ENCODE peak calls at places on chromosomes 12 and 14, in nine cellular contexts. B is CD8-positive, alpha-beta T cell; O is spleen; X is esophagus muscularis mucosa; J is DND-41; Q is tibial artery; N is PC-3; M is aorta; E is substantia nigra. K is an unnamed sample.

GRCh38 chr14:32938719-32939253 is at the start of gene NPAS3:
- DNase-seq in B (no peak), O (no peak), X (no peak), J (no peak), Q (peak), N (no peak), M (peak), E (no peak), K (no peak)

GRCh38 chr14:88013750-88014349 is 8.9 kb downstream of the GPR65 start:
- DNase-seq in B (no peak), O (no peak), X (no peak), J (no peak), Q (peak), N (peak), M (peak), E (peak), K (peak)

GRCh38 chr12:84661732-84662326 is 250.8 kb downstream of the SLC6A15 start:
- DNase-seq in B (no peak), O (no peak), X (no peak), J (no peak), Q (no peak), N (peak), M (no peak), E (no peak), K (no peak)

GRCh38 chr14:77028384-77029246 is at the start of gene IRF2BPL:
- DNase-seq in B (peak), O (peak), X (peak), J (peak), Q (peak), N (peak), M (peak), E (peak), K (peak)

GRCh38 chr12:40312196-40312595 is 87.4 kb downstream of the LRRK2 start:
- DNase-seq in B (no peak), O (no peak), X (no peak), J (no peak), Q (no peak), N (no peak), M (no peak), E (no peak), K (no peak)

GRCh38 chr12:12749433-12749832 is 32.3 kb downstream of the CDKN1B start:
- DNase-seq in B (no peak), O (no peak), X (no peak), J (no peak), Q (no peak), N (no peak), M (peak), E (peak), K (no peak)

GRCh38 chr14:26636571-26636970 is 38.7 kb upstream of the NOVA1 start:
- DNase-seq in B (no peak), O (no peak), X (no peak), J (no peak), Q (no peak), N (no peak), M (no peak), E (no peak), K (no peak)

GRCh38 chr12:124391340-124392261 is 96.7 kb downstream of the RFLNA start:
- DNase-seq in B (peak), O (peak), X (no peak), J (no peak), Q (peak), N (peak), M (no peak), E (no peak), K (peak)

GRCh38 chr12:127401005-127401404 is 866.0 kb upstream of the TMEM132C start:
- DNase-seq in B (no peak), O (no peak), X (no peak), J (no peak), Q (no peak), N (peak), M (no peak), E (no peak), K (no peak)

GRCh38 chr14:74784634-74785033 is 21.5 kb downstream of the YLPM1 start:
- DNase-seq in B (no peak), O (no peak), X (no peak), J (no peak), Q (no peak), N (no peak), M (no peak), E (no peak), K (no peak)

GRCh38 chr14:91405241-91405721 is 12.3 kb downstream of the CCDC88C start:
- DNase-seq in B (no peak), O (peak), X (no peak), J (no peak), Q (no peak), N (no peak), M (no peak), E (no peak), K (no peak)

GRCh38 chr14:91403069-91403600 is 14.5 kb downstream of the CCDC88C start:
- DNase-seq in B (no peak), O (peak), X (no peak), J (no peak), Q (no peak), N (no peak), M (peak), E (no peak), K (no peak)

GRCh38 chr14:91406982-91407381 is 10.6 kb downstream of the CCDC88C start:
- DNase-seq in B (no peak), O (peak), X (no peak), J (no peak), Q (no peak), N (no peak), M (no peak), E (no peak), K (no peak)

GRCh38 chr14:91406451-91406850 is 11.2 kb downstream of the CCDC88C start:
- DNase-seq in B (no peak), O (peak), X (no peak), J (no peak), Q (no peak), N (no peak), M (no peak), E (no peak), K (no peak)

GRCh38 chr14:91405724-91406435 is 11.7 kb downstream of the CCDC88C start:
- DNase-seq in B (no peak), O (peak), X (no peak), J (no peak), Q (no peak), N (no peak), M (no peak), E (no peak), K (no peak)
- H3K27ac ChIP-seq in B (peak), O (peak), X (no peak), J (no peak), Q (no peak), N (no peak), M (no peak), E (no peak), K (no peak)

DNA sequence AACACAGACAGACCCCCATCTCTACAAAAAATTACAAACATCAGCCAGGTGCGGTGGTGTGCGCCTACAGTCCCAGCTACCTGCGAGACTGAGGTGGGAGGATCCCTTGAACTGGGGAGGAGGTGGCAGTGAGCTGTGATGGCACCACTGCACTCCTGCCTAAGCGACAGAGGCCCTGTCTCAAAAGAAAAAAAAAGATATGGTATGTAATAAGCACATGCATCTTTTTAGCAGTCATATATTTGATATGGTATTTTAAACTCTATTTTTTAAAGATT is 7.2 kb downstream of the SLC15A4 start:
- DNase-seq in B (no peak), O (no peak), X (no peak), J (no peak), Q (no peak), N (no peak), M (no peak), E (no peak), K (no peak)
- H3K27ac ChIP-seq in B (no peak), O (peak), X (peak), J (no peak), Q (peak), N (no peak), M (peak), E (no peak), K (peak)

GRCh38 chr14:68132722-68133121 is 313.1 kb downstream of the RAD51B start:
- DNase-seq in B (no peak), O (no peak), X (no peak), J (no peak), Q (no peak), N (no peak), M (no peak), E (no peak), K (no peak)

GRCh38 chr14:68135028-68135427 is 315.4 kb downstream of the RAD51B start:
- DNase-seq in B (no peak), O (no peak), X (no peak), J (no peak), Q (no peak), N (no peak), M (no peak), E (no peak), K (no peak)

GRCh38 chr14:68137704-68138619 is 318.4 kb downstream of the RAD51B start:
- DNase-seq in B (no peak), O (no peak), X (no peak), J (peak), Q (no peak), N (peak), M (peak), E (no peak), K (peak)

GRCh38 chr14:68133856-68134255 is 314.3 kb downstream of the RAD51B start:
- DNase-seq in B (no peak), O (no peak), X (no peak), J (no peak), Q (no peak), N (no peak), M (no peak), E (no peak), K (no peak)

GRCh38 chr14:68135566-68135965 is 316.0 kb downstream of the RAD51B start:
- DNase-seq in B (no peak), O (no peak), X (no peak), J (no peak), Q (no peak), N (no peak), M (no peak), E (no peak), K (no peak)
- H3K27ac ChIP-seq in B (no peak), O (no peak), X (no peak), J (no peak), Q (no peak), N (no peak), M (no peak), E (no peak), K (no peak)

DNA sequence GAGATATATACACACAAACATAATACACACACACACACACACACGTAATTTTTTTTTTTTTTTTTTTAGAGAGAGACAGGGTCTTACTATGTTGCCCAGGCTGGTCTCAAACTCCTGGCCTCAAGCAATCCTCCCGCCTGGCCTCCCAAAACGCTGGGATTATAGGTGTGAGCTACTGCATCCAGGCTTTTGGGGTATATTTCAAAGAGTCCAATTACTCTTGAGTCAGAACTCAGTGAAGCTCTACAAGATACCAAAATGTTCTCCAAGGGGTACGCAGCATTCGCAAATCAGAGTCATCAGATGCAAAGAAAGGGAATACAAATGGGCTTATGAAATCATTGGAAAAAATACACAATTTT is 54.0 kb downstream of the PHLDA1 start:
- DNase-seq in B (no peak), O (no peak), X (no peak), J (no peak), Q (no peak), N (no peak), M (no peak), E (no peak), K (no peak)
- H3K27ac ChIP-seq in B (no peak), O (peak), X (peak), J (peak), Q (peak), N (peak), M (peak), E (no peak), K (peak)

GRCh38 chr12:110280784-110281548 is at the start of gene ATP2A2:
- DNase-seq in B (peak), O (peak), X (peak), J (peak), Q (peak), N (peak), M (peak), E (peak), K (peak)

GRCh38 chr12:110281549-110282342 is 699 bp downstream of the ATP2A2 start:
- DNase-seq in B (peak), O (peak), X (no peak), J (peak), Q (peak), N (peak), M (peak), E (peak), K (peak)

GRCh38 chr12:110282343-110282860 is 1.4 kb downstream of the ATP2A2 start:
- DNase-seq in B (no peak), O (no peak), X (no peak), J (no peak), Q (no peak), N (no peak), M (no peak), E (no peak), K (no peak)

GRCh38 chr12:110284597-110284996 is 3.5 kb downstream of the ATP2A2 start:
- DNase-seq in B (no peak), O (no peak), X (no peak), J (no peak), Q (no peak), N (peak), M (no peak), E (no peak), K (no peak)

DNA sequence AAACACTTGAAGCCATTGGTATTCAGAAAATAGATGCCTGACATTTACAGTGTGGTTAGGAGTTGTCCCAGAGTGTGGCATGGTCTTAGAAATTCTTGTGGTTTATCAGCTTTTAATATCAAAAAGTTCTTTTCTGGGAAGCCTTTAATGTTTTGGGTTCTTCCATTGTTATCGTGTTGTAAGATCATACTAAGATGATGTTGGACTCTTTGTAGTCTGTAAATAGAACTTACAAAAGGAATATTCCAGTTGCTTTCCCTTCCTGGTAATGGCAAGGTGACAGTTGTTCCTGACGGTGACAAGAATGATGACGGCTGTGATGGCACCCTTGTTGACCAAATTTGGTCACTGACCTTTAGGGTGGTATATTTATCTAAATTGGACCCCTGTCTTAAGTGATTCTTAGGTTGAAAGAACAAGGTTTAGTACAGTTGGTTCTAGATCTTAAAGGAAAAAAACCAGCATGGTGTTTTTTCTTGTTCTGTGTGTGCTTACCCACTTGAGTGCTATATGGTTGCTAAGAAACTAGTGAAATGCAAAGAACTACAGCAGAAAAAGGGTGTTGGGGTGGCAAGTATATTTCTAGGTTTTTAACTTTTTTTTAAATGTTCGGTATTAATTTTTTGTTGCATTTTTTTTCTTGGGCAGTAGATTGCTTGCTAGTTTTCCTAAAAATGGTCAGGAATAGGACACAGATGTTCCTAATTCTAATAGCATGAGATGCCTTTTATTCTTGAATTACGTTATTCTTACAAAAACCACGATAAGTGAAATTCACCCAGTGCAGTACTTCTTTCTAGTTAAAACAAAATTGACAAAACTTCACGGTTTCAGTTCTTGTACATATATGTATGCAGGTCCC is 2.1 kb downstream of the ATP2A2 start:
- DNase-seq in B (no peak), O (no peak), X (no peak), J (no peak), Q (no peak), N (no peak), M (no peak), E (no peak), K (no peak)
- H3K27ac ChIP-seq in B (no peak), O (peak), X (peak), J (peak), Q (peak), N (no peak), M (no peak), E (no peak), K (peak)

GRCh38 chr12:57153420-57153997 is 6.1 kb upstream of the LRP1-AS start:
- DNase-seq in B (no peak), O (no peak), X (no peak), J (no peak), Q (no peak), N (no peak), M (no peak), E (no peak), K (no peak)
- H3K27ac ChIP-seq in B (no peak), O (peak), X (peak), J (no peak), Q (peak), N (no peak), M (peak), E (peak), K (peak)

DNA sequence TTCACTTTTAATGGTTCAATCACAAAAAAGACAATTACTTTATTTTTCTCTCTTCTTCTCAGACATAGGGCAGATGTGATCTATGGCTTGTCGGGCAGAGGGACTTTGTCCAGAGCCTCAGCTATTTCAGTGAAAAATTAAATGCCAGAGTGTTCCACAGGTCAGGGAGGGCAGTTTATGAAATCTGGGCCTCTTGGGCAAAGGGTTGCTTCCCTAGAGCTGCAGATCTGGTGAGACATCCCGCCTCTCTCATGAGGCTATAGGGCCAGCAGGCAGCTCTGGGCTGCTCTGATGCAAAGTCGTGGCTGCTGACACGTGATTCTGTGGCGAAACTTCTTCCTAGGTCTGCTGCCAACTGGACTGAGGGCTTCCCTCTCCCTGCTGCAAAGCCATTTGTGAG is 6.0 kb downstream of the CLMN start:
- DNase-seq in B (no peak), O (no peak), X (no peak), J (no peak), Q (peak), N (peak), M (peak), E (peak), K (peak)
- H3K27ac ChIP-seq in B (no peak), O (peak), X (peak), J (no peak), Q (no peak), N (no peak), M (no peak), E (peak), K (no peak)

K was measured in psoas muscle.